ENCODE peak calls at places on chromosomes 3 and 15, in seven cellular contexts. One of them, this sample, is unnamed.
A peak's percentile ranks its signal among the peaks of the same experiment; 100 is the strongest.

GRCh38 chr15:70797464-70797863 is 34.1 kb upstream of the UACA start:
- DNase-seq in occipital lobe: no peak
- DNase-seq in NCI-H460: no peak
- DNase-seq in lower lobe of right lung: no peak
- DNase-seq in iPS-NIHi11: no peak
- DNase-seq in stimulated activated CD4-positive, alpha-beta T cell treated with anti-CD3 and anti-CD28 coated beads, Interleukin-4, amount 100 ng/mL, for 1 hour: no peak
- DNase-seq in stimulated activated naive CD8-positive, alpha-beta T cell treated with anti-CD3 and anti-CD28 coated beads, Interleukin-15, Interleukin-2, amounts not matched to agents 100 U/mL and 50 U/mL, for 24 hours: no peak
- DNase-seq in this sample: no peak

GRCh38 chr3:31446411-31446810 is 86.3 kb upstream of the STT3B start:
- DNase-seq in NCI-H460: no peak
- DNase-seq in occipital lobe: no peak
- DNase-seq in lower lobe of right lung: no peak
- DNase-seq in stimulated activated naive CD8-positive, alpha-beta T cell treated with anti-CD3 and anti-CD28 coated beads, Interleukin-15, Interleukin-2, amounts not matched to agents 100 U/mL and 50 U/mL, for 24 hours: no peak
- DNase-seq in iPS-NIHi11: no peak
- DNase-seq in stimulated activated CD4-positive, alpha-beta T cell treated with anti-CD3 and anti-CD28 coated beads, Interleukin-4, amount 100 ng/mL, for 1 hour: no peak
- DNase-seq in this sample: no peak

GRCh38 chr15:48397841-48398240 is 66.6 kb downstream of the DUT start:
- DNase-seq in iPS-NIHi11: no peak
- DNase-seq in lower lobe of right lung: peak; percentile 67
- DNase-seq in stimulated activated naive CD8-positive, alpha-beta T cell treated with anti-CD3 and anti-CD28 coated beads, Interleukin-15, Interleukin-2, amounts not matched to agents 100 U/mL and 50 U/mL, for 24 hours: no peak
- DNase-seq in stimulated activated CD4-positive, alpha-beta T cell treated with anti-CD3 and anti-CD28 coated beads, Interleukin-4, amount 100 ng/mL, for 1 hour: no peak
- DNase-seq in occipital lobe: no peak
- DNase-seq in NCI-H460: no peak
- DNase-seq in this sample: no peak

GRCh38 chr3:142941373-142942123 is 21.9 kb downstream of the PAQR9 start:
- DNase-seq in stimulated activated naive CD8-positive, alpha-beta T cell treated with anti-CD3 and anti-CD28 coated beads, Interleukin-15, Interleukin-2, amounts not matched to agents 100 U/mL and 50 U/mL, for 24 hours: no peak
- DNase-seq in iPS-NIHi11: no peak
- DNase-seq in lower lobe of right lung: no peak
- DNase-seq in stimulated activated CD4-positive, alpha-beta T cell treated with anti-CD3 and anti-CD28 coated beads, Interleukin-4, amount 100 ng/mL, for 1 hour: no peak
- DNase-seq in occipital lobe: no peak
- DNase-seq in NCI-H460: no peak
- DNase-seq in this sample: no peak

GRCh38 chr3:23183731-23184130 is 19.4 kb upstream of the UBE2E2 start:
- DNase-seq in stimulated activated CD4-positive, alpha-beta T cell treated with anti-CD3 and anti-CD28 coated beads, Interleukin-4, amount 100 ng/mL, for 1 hour: no peak
- DNase-seq in iPS-NIHi11: peak; percentile 70
- DNase-seq in lower lobe of right lung: no peak
- DNase-seq in NCI-H460: peak; percentile 55
- DNase-seq in occipital lobe: no peak
- DNase-seq in stimulated activated naive CD8-positive, alpha-beta T cell treated with anti-CD3 and anti-CD28 coated beads, Interleukin-15, Interleukin-2, amounts not matched to agents 100 U/mL and 50 U/mL, for 24 hours: no peak
- DNase-seq in this sample: peak; percentile 26

GRCh38 chr3:54999159-54999558 is 71.3 kb upstream of the LRTM1 start:
- DNase-seq in occipital lobe: no peak
- DNase-seq in lower lobe of right lung: no peak
- DNase-seq in stimulated activated CD4-positive, alpha-beta T cell treated with anti-CD3 and anti-CD28 coated beads, Interleukin-4, amount 100 ng/mL, for 1 hour: no peak
- DNase-seq in NCI-H460: peak; percentile 12
- DNase-seq in iPS-NIHi11: peak; percentile 76
- DNase-seq in stimulated activated naive CD8-positive, alpha-beta T cell treated with anti-CD3 and anti-CD28 coated beads, Interleukin-15, Interleukin-2, amounts not matched to agents 100 U/mL and 50 U/mL, for 24 hours: no peak
- DNase-seq in this sample: peak; percentile 35

GRCh38 chr15:29556385-29556784 is 265.9 kb downstream of the TJP1 start:
- DNase-seq in NCI-H460: no peak
- DNase-seq in occipital lobe: no peak
- DNase-seq in stimulated activated CD4-positive, alpha-beta T cell treated with anti-CD3 and anti-CD28 coated beads, Interleukin-4, amount 100 ng/mL, for 1 hour: no peak
- DNase-seq in iPS-NIHi11: no peak
- DNase-seq in stimulated activated naive CD8-positive, alpha-beta T cell treated with anti-CD3 and anti-CD28 coated beads, Interleukin-15, Interleukin-2, amounts not matched to agents 100 U/mL and 50 U/mL, for 24 hours: no peak
- DNase-seq in lower lobe of right lung: no peak
- DNase-seq in this sample: no peak

GRCh38 chr3:59607628-59608027 is 557.8 kb upstream of the CFAP20DC start:
- DNase-seq in stimulated activated naive CD8-positive, alpha-beta T cell treated with anti-CD3 and anti-CD28 coated beads, Interleukin-15, Interleukin-2, amounts not matched to agents 100 U/mL and 50 U/mL, for 24 hours: no peak
- DNase-seq in occipital lobe: no peak
- DNase-seq in NCI-H460: peak; percentile 27
- DNase-seq in lower lobe of right lung: no peak
- DNase-seq in stimulated activated CD4-positive, alpha-beta T cell treated with anti-CD3 and anti-CD28 coated beads, Interleukin-4, amount 100 ng/mL, for 1 hour: no peak
- DNase-seq in iPS-NIHi11: no peak
- DNase-seq in this sample: no peak

GRCh38 chr3:159280326-159280725 is 478.5 kb downstream of the MFSD1 start:
- DNase-seq in lower lobe of right lung: no peak
- DNase-seq in occipital lobe: no peak
- DNase-seq in stimulated activated CD4-positive, alpha-beta T cell treated with anti-CD3 and anti-CD28 coated beads, Interleukin-4, amount 100 ng/mL, for 1 hour: no peak
- DNase-seq in stimulated activated naive CD8-positive, alpha-beta T cell treated with anti-CD3 and anti-CD28 coated beads, Interleukin-15, Interleukin-2, amounts not matched to agents 100 U/mL and 50 U/mL, for 24 hours: no peak
- DNase-seq in iPS-NIHi11: no peak
- DNase-seq in NCI-H460: no peak
- DNase-seq in this sample: no peak

GRCh38 chr3:47108546-47108945 is 55.4 kb downstream of the SETD2 start:
- DNase-seq in iPS-NIHi11: peak; percentile 50
- DNase-seq in NCI-H460: no peak
- DNase-seq in stimulated activated naive CD8-positive, alpha-beta T cell treated with anti-CD3 and anti-CD28 coated beads, Interleukin-15, Interleukin-2, amounts not matched to agents 100 U/mL and 50 U/mL, for 24 hours: no peak
- DNase-seq in stimulated activated CD4-positive, alpha-beta T cell treated with anti-CD3 and anti-CD28 coated beads, Interleukin-4, amount 100 ng/mL, for 1 hour: no peak
- DNase-seq in occipital lobe: no peak
- DNase-seq in lower lobe of right lung: no peak
- DNase-seq in this sample: no peak

This sample was measured in endothelial cell.